ENCODE peak calls at places on chromosomes 1 and 21, in eight cellular contexts. One of them, this sample, is unnamed.

GRCh38 chr21:39576518-39577128 is 36.1 kb upstream of the B3GALT5 start:
- DNase-seq in SW480: no peak
- DNase-seq in EL: no peak
- DNase-seq in C1 segment of cervical spinal cord: no peak
- DNase-seq in KG1: no peak
- DNase-seq in omental fat pad: no peak
- DNase-seq in aorta: no peak
- DNase-seq in caudate nucleus: no peak
- DNase-seq in this sample: no peak

GRCh38 chr1:97050501-97050900 is 328.9 kb downstream of the PTBP2 start:
- DNase-seq in aorta: no peak
- DNase-seq in SW480: no peak
- DNase-seq in caudate nucleus: no peak
- DNase-seq in omental fat pad: no peak
- DNase-seq in KG1: no peak
- DNase-seq in C1 segment of cervical spinal cord: no peak
- DNase-seq in EL: peak; percentile 53
- DNase-seq in this sample: no peak

GRCh38 chr1:65180977-65181376 is 33.0 kb downstream of the AK4 start:
- DNase-seq in SW480: no peak
- DNase-seq in caudate nucleus: no peak
- DNase-seq in omental fat pad: no peak
- DNase-seq in C1 segment of cervical spinal cord: no peak
- DNase-seq in KG1: no peak
- DNase-seq in EL: no peak
- DNase-seq in aorta: no peak
- DNase-seq in this sample: no peak

GRCh38 chr1:229270547-229271447 is at the start of gene RAB4A:
- DNase-seq in omental fat pad: peak; percentile 35
- DNase-seq in caudate nucleus: no peak
- DNase-seq in KG1: peak; percentile 81
- DNase-seq in aorta: peak; percentile 96
- DNase-seq in SW480: peak; percentile 85
- DNase-seq in C1 segment of cervical spinal cord: peak; percentile 32
- DNase-seq in EL: peak; percentile 86
- DNase-seq in this sample: peak; percentile 86

GRCh38 chr1:205158048-205158616 is 36.4 kb upstream of the RBBP5 start:
- DNase-seq in aorta: no peak
- DNase-seq in caudate nucleus: no peak
- DNase-seq in C1 segment of cervical spinal cord: no peak
- DNase-seq in SW480: no peak
- DNase-seq in omental fat pad: no peak
- DNase-seq in KG1: no peak
- DNase-seq in EL: no peak
- DNase-seq in this sample: no peak

GRCh38 chr1:220692436-220693228 is 2.5 kb downstream of the C1orf115 start:
- DNase-seq in omental fat pad: no peak
- DNase-seq in KG1: no peak
- DNase-seq in aorta: no peak
- DNase-seq in EL: peak; percentile 72
- DNase-seq in SW480: no peak
- DNase-seq in C1 segment of cervical spinal cord: no peak
- DNase-seq in caudate nucleus: no peak
- DNase-seq in this sample: no peak

GRCh38 chr21:28132713-28133112 is 860.0 kb downstream of the LTN1 start:
- DNase-seq in aorta: no peak
- DNase-seq in C1 segment of cervical spinal cord: no peak
- DNase-seq in SW480: no peak
- DNase-seq in caudate nucleus: no peak
- DNase-seq in omental fat pad: no peak
- DNase-seq in KG1: no peak
- DNase-seq in EL: peak; percentile 38
- DNase-seq in this sample: no peak

GRCh38 chr1:230849451-230850194 is 18.7 kb downstream of the C1orf198 start:
- DNase-seq in omental fat pad: no peak
- DNase-seq in C1 segment of cervical spinal cord: no peak
- DNase-seq in caudate nucleus: no peak
- DNase-seq in aorta: peak; percentile 89
- DNase-seq in SW480: no peak
- DNase-seq in EL: peak; percentile 95
- DNase-seq in KG1: no peak
- DNase-seq in this sample: peak; percentile 61

GRCh38 chr1:19472174-19472573 is 13.2 kb downstream of the CAPZB start:
- DNase-seq in omental fat pad: no peak
- DNase-seq in SW480: no peak
- DNase-seq in C1 segment of cervical spinal cord: no peak
- DNase-seq in EL: no peak
- DNase-seq in aorta: no peak
- DNase-seq in KG1: no peak
- DNase-seq in caudate nucleus: no peak
- DNase-seq in this sample: no peak

GRCh38 chr21:26846036-26846931 is 1.1 kb upstream of the ADAMTS1 start:
- DNase-seq in KG1: no peak
- DNase-seq in omental fat pad: no peak
- DNase-seq in caudate nucleus: peak; percentile 23
- DNase-seq in SW480: no peak
- DNase-seq in C1 segment of cervical spinal cord: no peak
- DNase-seq in aorta: peak; percentile 96
- DNase-seq in EL: peak; percentile 91
- DNase-seq in this sample: peak; percentile 46

GRCh38 chr1:11272544-11272841 is 505 bp upstream of the UBIAD1 start:
- DNase-seq in caudate nucleus: no peak
- DNase-seq in C1 segment of cervical spinal cord: no peak
- DNase-seq in KG1: no peak
- DNase-seq in SW480: no peak
- DNase-seq in omental fat pad: no peak
- DNase-seq in aorta: no peak
- DNase-seq in EL: no peak
- DNase-seq in this sample: no peak

GRCh38 chr1:40711465-40712404 is 20.2 kb downstream of the NFYC start:
- DNase-seq in omental fat pad: no peak
- DNase-seq in aorta: no peak
- DNase-seq in EL: peak; percentile 76
- DNase-seq in C1 segment of cervical spinal cord: no peak
- DNase-seq in SW480: peak; percentile 8
- DNase-seq in caudate nucleus: no peak
- DNase-seq in KG1: peak; percentile 29
- DNase-seq in this sample: no peak

GRCh38 chr1:153483776-153484175 is 23.3 kb upstream of the S100A7 start:
- DNase-seq in C1 segment of cervical spinal cord: no peak
- DNase-seq in aorta: no peak
- DNase-seq in EL: no peak
- DNase-seq in KG1: no peak
- DNase-seq in SW480: peak; percentile 33
- DNase-seq in caudate nucleus: no peak
- DNase-seq in omental fat pad: no peak
- DNase-seq in this sample: no peak

GRCh38 chr1:187342495-187342894 is 513.7 kb downstream of the PLA2G4A start:
- DNase-seq in KG1: no peak
- DNase-seq in omental fat pad: no peak
- DNase-seq in aorta: no peak
- DNase-seq in caudate nucleus: no peak
- DNase-seq in EL: no peak
- DNase-seq in SW480: no peak
- DNase-seq in C1 segment of cervical spinal cord: no peak
- DNase-seq in this sample: no peak

GRCh38 chr1:74160045-74160444 is 37.9 kb downstream of the LRRIQ3 start:
- DNase-seq in omental fat pad: no peak
- DNase-seq in EL: no peak
- DNase-seq in aorta: no peak
- DNase-seq in caudate nucleus: no peak
- DNase-seq in SW480: no peak
- DNase-seq in KG1: no peak
- DNase-seq in C1 segment of cervical spinal cord: no peak
- DNase-seq in this sample: no peak